ENCODE peak calls at places on chromosomes 12 and 14, in five cellular contexts. One of them, this sample, is unnamed.

GRCh38 chr14:33332497-33332896 is 393.8 kb downstream of the NPAS3 start:
- DNase-seq in GM23338: no peak
- DNase-seq in HCT116: no peak
- DNase-seq in HepG2: no peak
- DNase-seq in K562: no peak
- DNase-seq in this sample: no peak

GRCh38 chr12:14845350-14845750 is 2.0 kb upstream of the ART4 start:
- DNase-seq in GM23338: peak; percentile 88
- DNase-seq in HCT116: peak; percentile 37
- DNase-seq in HepG2: peak; percentile 56
- DNase-seq in K562: peak; percentile 21
- DNase-seq in this sample: no peak

GRCh38 chr12:112941528-112942335 is 3.5 kb downstream of the OAS3 start:
- DNase-seq in GM23338: no peak
- DNase-seq in HCT116: no peak
- DNase-seq in HepG2: no peak
- DNase-seq in K562: no peak
- DNase-seq in this sample: no peak

GRCh38 chr12:3313655-3314305 is 177.2 kb upstream of the PRMT8 start:
- DNase-seq in GM23338: peak; percentile 63
- DNase-seq in HCT116: no peak
- DNase-seq in HepG2: peak; percentile 40
- DNase-seq in K562: peak; percentile 15
- DNase-seq in this sample: no peak

GRCh38 chr12:18752280-18752920 is 14.5 kb downstream of the CAPZA3 start:
- DNase-seq in GM23338: peak; percentile 52
- DNase-seq in HCT116: no peak
- DNase-seq in HepG2: no peak
- DNase-seq in K562: peak; percentile 60
- DNase-seq in this sample: no peak

GRCh38 chr12:106113042-106113441 is 25.7 kb downstream of the NUAK1 start:
- DNase-seq in GM23338: no peak
- DNase-seq in HCT116: peak; percentile 19
- DNase-seq in HepG2: no peak
- DNase-seq in K562: no peak
- DNase-seq in this sample: no peak

GRCh38 chr14:35999264-35999663 is 173.1 kb downstream of the BRMS1L start:
- DNase-seq in GM23338: no peak
- DNase-seq in HCT116: no peak
- DNase-seq in HepG2: no peak
- DNase-seq in K562: no peak
- DNase-seq in this sample: no peak

GRCh38 chr12:103809154-103809553 is 31.9 kb downstream of the NT5DC3 start:
- DNase-seq in GM23338: no peak
- DNase-seq in HCT116: no peak
- DNase-seq in HepG2: no peak
- DNase-seq in K562: peak; percentile 41
- DNase-seq in this sample: no peak

GRCh38 chr12:76515271-76515670 is 44.3 kb downstream of the OSBPL8 start:
- DNase-seq in GM23338: no peak
- DNase-seq in HCT116: no peak
- DNase-seq in HepG2: no peak
- DNase-seq in K562: no peak
- DNase-seq in this sample: no peak

GRCh38 chr14:61326847-61327246 is 5.5 kb downstream of the PRKCH start:
- DNase-seq in GM23338: peak; percentile 53
- DNase-seq in HCT116: no peak
- DNase-seq in HepG2: no peak
- DNase-seq in K562: no peak
- DNase-seq in this sample: no peak

GRCh38 chr14:77110286-77110685 is 12.2 kb downstream of the CIPC start:
- DNase-seq in GM23338: no peak
- DNase-seq in HCT116: no peak
- DNase-seq in HepG2: no peak
- DNase-seq in K562: no peak
- DNase-seq in this sample: no peak

GRCh38 chr12:112419269-112420133 is 754 bp downstream of the PTPN11 start:
- DNase-seq in GM23338: peak; percentile 85
- DNase-seq in HCT116: no peak
- DNase-seq in HepG2: peak; percentile 59
- DNase-seq in K562: no peak
- DNase-seq in this sample: no peak

GRCh38 chr12:116559080-116559329 is 176 bp upstream of the MAP1LC3B2 start:
- DNase-seq in GM23338: peak; percentile 19
- DNase-seq in HCT116: no peak
- DNase-seq in HepG2: no peak
- DNase-seq in K562: peak; percentile 18
- DNase-seq in this sample: no peak
- H3K4me1 ChIP-seq in GM23338: peaks cover 5% of the 10 kb centered on the region
- H3K4me1 ChIP-seq in HCT116: peaks cover 20% of the 10 kb centered on the region
- H3K4me1 ChIP-seq in HepG2: peaks cover 16% of the 10 kb centered on the region
- H3K4me1 ChIP-seq in K562: peaks cover 38% of the 10 kb centered on the region
- H3K4me1 ChIP-seq in this sample: peaks cover 9% of the 10 kb centered on the region

DNA sequence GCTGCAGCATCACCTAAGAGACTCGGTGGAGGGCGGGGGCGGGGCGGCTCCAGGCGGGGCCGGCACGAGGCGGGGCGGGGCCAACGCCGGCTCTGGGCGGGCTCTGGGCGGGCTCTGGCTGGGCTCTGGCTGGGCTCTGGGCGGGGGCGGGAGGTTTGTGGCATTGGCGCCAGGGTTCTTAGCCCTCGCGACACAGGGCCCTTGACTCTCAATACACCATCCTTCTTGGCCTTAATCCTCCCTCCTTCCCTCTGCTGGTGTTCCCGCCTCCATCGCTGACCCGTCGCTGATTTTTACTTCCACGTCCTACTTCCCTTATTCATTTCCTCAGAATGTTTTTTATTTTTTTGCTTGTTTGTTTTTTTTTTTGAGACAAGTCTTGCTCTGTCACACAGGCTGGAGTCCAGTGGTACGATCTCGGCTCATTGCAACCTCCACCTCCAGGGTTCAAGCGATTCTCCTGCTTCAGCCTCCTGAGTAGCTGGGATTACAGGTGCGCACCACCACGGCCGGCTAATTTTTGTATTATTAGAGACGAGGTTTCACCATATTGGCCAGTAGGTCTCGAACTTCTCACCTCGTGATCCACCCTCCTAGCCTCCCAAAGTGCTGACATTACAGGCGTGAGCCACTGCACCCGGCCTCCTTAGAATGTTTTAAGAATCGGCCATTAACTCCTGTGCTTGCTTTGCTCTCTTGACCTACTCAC is at the start of gene BLTP3B:
- DNase-seq in GM23338: peak; percentile 95
- DNase-seq in HCT116: peak; percentile 54
- DNase-seq in HepG2: peak; percentile 62
- DNase-seq in K562: peak; percentile 94
- DNase-seq in this sample: no peak
- TF ChIP-seq POLR2AphosphoS5 in GM23338: peak; percentile 43
- TF ChIP-seq POLR2AphosphoS5 in HCT116: peak; percentile 83
- TF ChIP-seq POLR2AphosphoS5 in HepG2: peak; percentile 40
- TF ChIP-seq POLR2AphosphoS5 in K562: peak; percentile 22
- TF ChIP-seq POLR2AphosphoS5 in this sample: peak; percentile 60

DNA sequence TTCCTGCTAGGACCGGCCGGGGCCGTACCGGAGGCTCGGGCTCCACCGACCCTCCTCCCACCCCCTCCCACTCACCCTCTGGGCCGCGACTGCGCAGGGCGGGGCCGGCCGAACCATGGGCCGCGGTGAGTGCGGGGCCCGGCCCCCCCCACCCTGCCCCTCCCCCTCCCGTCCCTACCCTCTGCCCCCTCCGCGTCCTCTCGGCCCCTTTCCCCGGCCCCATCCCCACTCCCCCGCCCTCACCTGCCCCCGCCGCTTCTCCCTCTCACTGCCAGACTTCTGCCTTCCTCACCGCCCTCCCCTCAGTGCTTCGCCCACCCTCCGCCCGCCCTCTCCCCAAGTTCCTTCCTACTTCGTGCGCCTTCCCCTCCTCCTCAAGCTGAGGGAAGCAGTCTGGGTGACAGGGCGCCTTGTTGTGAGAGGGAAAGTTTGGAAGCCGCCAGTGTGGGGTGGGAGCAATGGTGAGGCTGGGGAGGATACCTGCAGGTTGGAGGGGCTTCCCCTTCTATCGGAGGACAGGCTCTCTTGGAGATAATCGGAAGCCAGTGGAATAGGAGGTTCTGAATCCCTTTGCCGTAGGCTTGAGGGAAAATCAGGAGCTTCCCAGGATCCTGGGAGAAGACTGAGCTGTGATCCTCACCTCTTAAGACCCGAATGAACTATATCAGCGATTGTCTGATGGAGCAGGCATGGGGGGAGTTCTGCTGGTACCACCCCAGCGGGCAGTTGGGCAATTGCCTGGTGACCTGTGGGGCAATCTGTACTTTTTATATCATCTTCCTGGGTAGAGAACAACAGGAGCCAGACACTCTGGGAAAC is 472 bp downstream of the MBD6 start:
- DNase-seq in GM23338: peak; percentile 82
- DNase-seq in HCT116: no peak
- DNase-seq in HepG2: no peak
- DNase-seq in K562: peak; percentile 92
- DNase-seq in this sample: no peak
- TF ChIP-seq REST in GM23338: no peak
- TF ChIP-seq REST in HCT116: no peak
- TF ChIP-seq REST in HepG2: no peak
- TF ChIP-seq REST in K562: peak; percentile 39
- TF ChIP-seq REST in this sample: no peak

DNA sequence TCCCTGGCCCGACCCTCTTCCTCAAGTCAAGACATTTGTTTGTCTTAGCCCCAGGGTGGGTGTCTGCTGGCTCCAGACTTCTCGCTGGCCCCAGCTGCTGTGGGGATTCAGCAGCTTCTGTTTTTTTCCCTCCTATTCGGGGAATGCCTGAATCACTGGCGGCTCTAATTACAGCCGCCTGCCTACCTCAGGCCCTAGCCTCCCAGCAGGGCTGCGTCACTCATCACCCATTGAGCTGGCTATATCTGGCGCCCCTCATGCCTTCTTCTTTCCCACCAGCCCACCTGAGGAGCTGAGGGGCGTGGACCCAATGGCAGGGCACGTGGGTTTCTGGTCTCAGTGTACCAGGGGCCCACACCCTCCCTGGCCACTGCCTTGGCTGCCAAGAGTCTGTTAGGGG is 10.1 kb downstream of the KRT80 start:
- DNase-seq in GM23338: peak; percentile 60
- DNase-seq in HCT116: no peak
- DNase-seq in HepG2: no peak
- DNase-seq in K562: no peak
- DNase-seq in this sample: no peak
- H3K4me1 ChIP-seq in GM23338: peaks cover 14% of the 10 kb centered on the region
- H3K4me1 ChIP-seq in HCT116: peaks cover 32% of the 10 kb centered on the region
- H3K4me1 ChIP-seq in HepG2: no peaks in the 10 kb centered on the region
- H3K4me1 ChIP-seq in K562: no peaks in the 10 kb centered on the region
- H3K4me1 ChIP-seq in this sample: peaks cover 59% of the 10 kb centered on the region

DNA sequence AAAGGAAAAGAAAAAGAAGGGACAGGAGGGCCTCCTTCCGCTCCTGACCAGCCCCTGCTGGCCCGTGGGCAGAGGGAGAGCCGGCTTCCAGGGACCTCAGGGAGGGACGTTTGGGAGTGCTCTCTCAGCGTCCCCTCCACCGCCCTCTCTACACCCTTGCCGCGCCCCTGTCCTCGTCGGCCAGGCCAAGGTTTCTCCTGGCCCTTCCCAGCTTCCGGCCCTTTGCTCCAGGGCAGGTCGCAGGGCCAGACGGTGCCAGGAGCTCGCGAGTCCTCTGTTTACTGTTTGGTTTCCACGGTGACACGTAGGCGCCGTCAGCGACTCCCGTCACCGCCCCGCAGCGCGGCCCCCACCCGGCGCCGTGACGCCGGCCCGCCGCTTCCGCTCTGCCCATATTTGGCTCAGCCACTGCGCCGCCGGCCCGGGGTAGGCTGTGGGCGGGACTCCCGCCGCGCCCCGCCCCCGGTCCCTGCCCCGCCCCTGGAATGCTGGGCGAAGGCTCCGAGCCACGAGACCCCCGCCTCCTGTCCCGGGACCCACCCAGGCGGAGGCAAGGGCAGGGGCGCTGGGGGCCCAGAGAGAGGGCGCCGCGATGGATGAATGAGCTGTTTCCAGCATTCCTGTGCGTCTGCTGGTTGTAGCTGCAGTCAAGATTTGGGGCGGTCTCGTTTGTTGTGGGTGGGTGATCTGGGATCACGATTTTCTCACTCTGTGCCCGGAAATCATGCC is 15.5 kb downstream of the FOS start:
- DNase-seq in GM23338: peak; percentile 98
- DNase-seq in HCT116: peak; percentile 88
- DNase-seq in HepG2: peak; percentile 91
- DNase-seq in K562: peak; percentile 92
- DNase-seq in this sample: no peak
- TF ChIP-seq POLR2AphosphoS5 in GM23338: peak; percentile 70
- TF ChIP-seq POLR2AphosphoS5 in HCT116: peak; percentile 57
- TF ChIP-seq POLR2AphosphoS5 in HepG2: peak; percentile 49
- TF ChIP-seq POLR2AphosphoS5 in K562: peak; percentile 31
- TF ChIP-seq POLR2AphosphoS5 in this sample: no peak

GRCh38 chr14:21406213-21406612 is 22.4 kb upstream of the SUPT16H start:
- DNase-seq in GM23338: no peak
- DNase-seq in HCT116: no peak
- DNase-seq in HepG2: no peak
- DNase-seq in K562: no peak
- DNase-seq in this sample: no peak
- TF ChIP-seq REST in GM23338: no peak
- TF ChIP-seq REST in HCT116: no peak
- TF ChIP-seq REST in HepG2: no peak
- TF ChIP-seq REST in K562: no peak
- TF ChIP-seq REST in this sample: no peak

GRCh38 chr12:9787340-9787737 is 26.6 kb upstream of the CD69 start:
- DNase-seq in GM23338: no peak
- DNase-seq in HCT116: no peak
- DNase-seq in HepG2: no peak
- DNase-seq in K562: no peak
- DNase-seq in this sample: no peak
- H3K4me1 ChIP-seq in GM23338: peaks cover 52% of the 10 kb centered on the region
- H3K4me1 ChIP-seq in HCT116: no peaks in the 10 kb centered on the region
- H3K4me1 ChIP-seq in HepG2: no peaks in the 10 kb centered on the region
- H3K4me1 ChIP-seq in K562: no peaks in the 10 kb centered on the region
- H3K4me1 ChIP-seq in this sample: no peaks in the 10 kb centered on the region

This sample was measured in Panc1.